ENCODE peak calls at places on chromosomes 12 and 14, in seven cellular contexts. W, X, I, O, E, H and U are unnamed samples.

GRCh38 chr14:38944691-38945090 is 158.3 kb downstream of the SEC23A start:
- DNase-seq in I (no peak), X (peak; percentile 9), H (no peak), E (no peak), O (no peak), W (no peak), U (no peak)

GRCh38 chr12:77225373-77225772 is 160.0 kb upstream of the E2F7 start:
- DNase-seq in I (no peak), X (no peak), W (no peak), H (no peak), E (no peak), O (no peak), U (no peak)

GRCh38 chr12:105436636-105437035 is 106.1 kb downstream of the C12orf75 start:
- DNase-seq in H (no peak), X (no peak), W (no peak), I (no peak), O (no peak), E (no peak), U (no peak)

GRCh38 chr12:57893460-57894353 is 47.2 kb upstream of the CTDSP2 start:
- DNase-seq in E (peak; percentile 57), I (peak; percentile 93), O (peak; percentile 15), H (no peak), X (peak; percentile 79), W (peak; percentile 97), U (no peak)

GRCh38 chr14:23447634-23448353 is 12.3 kb upstream of the MYH7 start:
- DNase-seq in O (no peak), I (no peak), W (no peak), E (no peak), H (no peak), X (no peak), U (no peak)

GRCh38 chr12:38892090-38892786 is 13.2 kb downstream of the CPNE8 start:
- DNase-seq in W (no peak), E (no peak), X (no peak), H (no peak), I (peak; percentile 23), O (no peak), U (no peak)

GRCh38 chr12:106080786-106081185 is 58.0 kb downstream of the NUAK1 start:
- DNase-seq in I (no peak), O (no peak), W (no peak), E (no peak), H (no peak), X (no peak), U (no peak)

GRCh38 chr12:22372277-22372837 is 37.9 kb upstream of the ST8SIA1 start:
- DNase-seq in E (no peak), O (no peak), W (no peak), I (no peak), H (no peak), X (no peak), U (no peak)

GRCh38 chr12:70829070-70829469 is 91.5 kb downstream of the PTPRR start:
- DNase-seq in X (no peak), I (no peak), H (no peak), W (no peak), E (no peak), O (no peak), U (no peak)

GRCh38 chr12:78403681-78404080 is 460.9 kb upstream of the SYT1 start:
- DNase-seq in X (no peak), H (no peak), W (no peak), I (peak; percentile 84), O (no peak), E (peak; percentile 4), U (no peak)

GRCh38 chr12:121793501-121793835 is at the start of gene RHOF:
- DNase-seq in O (no peak), H (no peak), E (no peak), I (no peak), W (peak; percentile 81), X (no peak), U (peak; percentile 70)

GRCh38 chr12:85179680-85180300 is 100.2 kb upstream of the ALX1 start:
- DNase-seq in H (no peak), I (peak; percentile 18), O (no peak), E (no peak), X (no peak), W (no peak), U (no peak)

GRCh38 chr14:68952544-68953535 is 26.3 kb downstream of the ACTN1 start:
- DNase-seq in I (peak; percentile 89), E (no peak), W (peak; percentile 70), O (no peak), H (no peak), X (no peak), U (no peak)

GRCh38 chr12:56115329-56115728 is 1.1 kb upstream of the RPL41 start:
- DNase-seq in E (no peak), I (peak; percentile 58), W (peak; percentile 77), O (peak; percentile 48), H (no peak), X (no peak), U (no peak)

GRCh38 chr12:130988261-130989175 is 34.8 kb downstream of the ADGRD1 start:
- DNase-seq in I (no peak), X (no peak), H (no peak), O (no peak), E (no peak), W (no peak), U (no peak)

GRCh38 chr14:98120831-98121464 is 1151.0 kb downstream of the BCL11B start:
- DNase-seq in O (no peak), I (no peak), W (no peak), X (no peak), H (no peak), E (no peak), U (no peak)

GRCh38 chr14:97178781-97179180 is 381.6 kb downstream of the VRK1 start:
- DNase-seq in X (no peak), E (no peak), I (peak; percentile 67), W (no peak), O (no peak), H (no peak), U (no peak)

GRCh38 chr14:75234173-75234855 is 44.3 kb upstream of the FOS start:
- DNase-seq in X (peak; percentile 52), I (peak; percentile 59), E (peak; percentile 94), W (peak; percentile 75), O (no peak), H (peak; percentile 42), U (no peak)